ENCODE peak calls at places on chromosomes 1 and 21, in six cellular contexts. J is PC-3, T is retinal pigment epithelial cell, B is fibroblast of villous mesenchyme, K is heart left ventricle, F is colonic mucosa. X is an unnamed sample.

GRCh38 chr1:28898267-28898955 is 16.0 kb upstream of the EPB41 start:
- DNase-seq in J (no peak), T (no peak), B (no peak), K (no peak), F (no peak), X (no peak)

GRCh38 chr1:47558601-47559593 is 121.1 kb downstream of the FOXD2 start:
- DNase-seq in J (peak), T (no peak), B (no peak), K (no peak), F (peak), X (no peak)

GRCh38 chr1:61237147-61237546 is 154.8 kb downstream of the NFIA start:
- DNase-seq in J (peak), T (no peak), B (no peak), K (no peak), F (no peak), X (no peak)

GRCh38 chr1:37764888-37765441 is at the start of gene EPHA10:
- DNase-seq in J (no peak), T (no peak), B (no peak), K (no peak), F (peak), X (no peak)

GRCh38 chr1:228922722-228923376 is 187.6 kb downstream of the RHOU start:
- DNase-seq in J (no peak), T (no peak), B (peak), K (no peak), F (no peak), X (no peak)

GRCh38 chr1:206560021-206560716 is 52.1 kb downstream of the EIF2D start:
- DNase-seq in J (no peak), T (peak), B (no peak), K (no peak), F (no peak), X (no peak)

GRCh38 chr1:22755641-22756040 is 45.0 kb downstream of the EPHB2 start:
- DNase-seq in J (no peak), T (no peak), B (no peak), K (no peak), F (no peak), X (no peak)

GRCh38 chr1:116556289-116557006 is 14.4 kb downstream of the CD58 start:
- DNase-seq in J (peak), T (peak), B (peak), K (no peak), F (peak), X (no peak)

GRCh38 chr1:43766818-43767525 is 59.6 kb downstream of the ST3GAL3 start:
- DNase-seq in J (no peak), T (no peak), B (no peak), K (no peak), F (no peak), X (no peak)

GRCh38 chr1:111990878-111991760 is 1.7 kb upstream of the KCND3 start:
- DNase-seq in J (peak), T (peak), B (peak), K (peak), F (peak), X (no peak)
- TF ChIP-seq CTCF in J (peak), T (peak), B (peak), K (peak), F (no peak), X (no peak)

GRCh38 chr1:110961902-110962301 is 1.8 kb downstream of the LRIF1 start:
- DNase-seq in J (no peak), T (no peak), B (no peak), K (no peak), F (no peak), X (no peak)

GRCh38 chr1:110960777-110961420 is 2.8 kb downstream of the LRIF1 start:
- DNase-seq in J (no peak), T (no peak), B (no peak), K (no peak), F (no peak), X (no peak)

GRCh38 chr1:110964400-110964903 is 730 bp upstream of the LRIF1 start:
- DNase-seq in J (no peak), T (no peak), B (no peak), K (no peak), F (no peak), X (no peak)

GRCh38 chr1:110962892-110963665 is 643 bp downstream of the LRIF1 start:
- DNase-seq in J (peak), T (peak), B (peak), K (peak), F (peak), X (peak)

GRCh38 chr1:110963666-110964399 is at the start of gene LRIF1:
- DNase-seq in J (peak), T (peak), B (peak), K (peak), F (peak), X (peak)
- TF ChIP-seq CTCF in J (peak), T (peak), B (peak), K (peak), F (peak), X (no peak)

GRCh38 chr1:13543451-13543911 is 29.7 kb upstream of the LRRC38 start:
- DNase-seq in J (no peak), T (no peak), B (no peak), K (peak), F (no peak), X (no peak)

GRCh38 chr1:13546791-13547190 is 33.0 kb upstream of the LRRC38 start:
- DNase-seq in J (no peak), T (no peak), B (no peak), K (no peak), F (no peak), X (no peak)

GRCh38 chr1:13540871-13541270 is 27.1 kb upstream of the LRRC38 start:
- DNase-seq in J (no peak), T (no peak), B (peak), K (no peak), F (no peak), X (no peak)

GRCh38 chr1:13541435-13542215 is 27.8 kb upstream of the LRRC38 start:
- DNase-seq in J (no peak), T (no peak), B (no peak), K (no peak), F (no peak), X (no peak)

DNA sequence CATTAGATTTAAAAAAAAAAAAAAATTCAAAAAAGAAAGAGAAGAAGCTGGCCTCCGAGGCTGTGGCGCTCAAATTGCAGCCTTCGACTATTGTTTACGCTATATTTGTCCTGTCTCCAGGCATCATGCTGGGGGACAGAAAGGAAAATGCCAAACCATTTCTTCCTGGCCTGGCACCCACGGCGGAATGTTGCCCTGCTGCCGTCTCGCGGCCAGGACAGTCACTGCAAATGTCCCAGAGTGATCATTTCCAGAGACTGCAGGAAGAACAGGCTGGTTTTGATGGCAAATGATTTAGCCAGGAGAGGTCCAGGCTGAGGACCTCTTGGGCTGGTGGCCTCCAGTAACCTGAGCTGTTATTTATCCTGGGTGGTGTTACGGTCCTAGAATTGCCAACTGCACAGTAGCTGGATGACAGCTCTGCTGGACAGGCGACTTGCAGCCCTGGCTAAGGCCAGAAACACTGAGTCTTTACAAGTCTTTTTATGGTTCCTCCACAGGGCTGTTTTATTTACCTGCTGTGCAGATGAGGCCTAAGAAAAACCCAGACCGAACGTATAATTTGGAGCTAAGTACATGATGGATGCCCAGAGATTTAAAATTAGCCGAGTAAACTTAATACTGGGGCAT is 30.2 kb upstream of the LRRC38 start:
- DNase-seq in J (peak), T (no peak), B (peak), K (no peak), F (no peak), X (no peak)
- TF ChIP-seq CTCF in J (peak), T (peak), B (peak), K (peak), F (peak), X (no peak)

GRCh38 chr1:25837253-25837875 is 17.6 kb downstream of the MTFR1L start:
- DNase-seq in J (peak), T (no peak), B (peak), K (no peak), F (no peak), X (no peak)
- TF ChIP-seq CTCF in J (peak), T (peak), B (peak), K (peak), F (no peak), X (no peak)

GRCh38 chr1:156854634-156855033 is 4.3 kb downstream of the INSRR start:
- DNase-seq in J (no peak), T (no peak), B (no peak), K (no peak), F (no peak), X (no peak)
- TF ChIP-seq CTCF in J (no peak), T (peak), B (no peak), K (no peak), F (no peak), X (no peak)

DNA sequence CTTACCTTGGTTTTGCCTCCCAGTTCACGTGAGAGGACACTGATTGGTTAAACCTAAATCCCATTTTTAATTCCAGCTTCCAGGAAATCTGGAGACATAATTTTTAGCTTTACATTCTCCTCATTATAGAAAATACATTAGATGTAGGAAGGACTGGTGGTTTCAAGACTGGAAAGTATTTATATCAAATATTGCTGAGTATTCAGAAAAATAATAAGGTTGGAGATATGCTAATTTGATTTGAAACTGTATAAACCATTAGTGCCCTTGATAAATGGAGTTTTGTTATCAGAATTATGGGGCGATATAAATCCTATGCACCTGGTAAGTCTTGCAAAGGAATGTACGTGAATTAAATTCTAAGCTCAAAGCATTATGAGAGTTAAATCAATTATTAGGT is 218.0 kb upstream of the ADGRL4 start:
- DNase-seq in J (no peak), T (no peak), B (no peak), K (no peak), F (no peak), X (no peak)
- TF ChIP-seq CTCF in J (no peak), T (no peak), B (no peak), K (no peak), F (no peak), X (no peak)

DNA sequence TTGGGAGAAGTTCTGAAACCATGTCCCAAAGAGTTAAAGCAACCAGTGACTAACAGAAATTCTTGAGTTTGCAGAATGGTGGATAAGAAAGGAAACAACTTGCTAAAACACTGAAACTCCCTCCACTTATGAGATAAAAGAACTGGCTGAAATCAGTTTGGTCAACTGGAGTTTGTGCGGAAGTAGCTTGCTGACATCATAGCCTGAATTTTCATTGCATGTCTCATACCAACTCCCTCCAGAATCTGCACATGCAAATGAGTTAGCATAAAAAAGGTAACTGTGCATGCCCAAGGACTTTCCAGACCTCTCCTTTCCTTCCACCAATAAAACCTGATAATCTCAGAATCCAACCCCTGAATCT is 785.7 kb upstream of the ADGRL4 start:
- DNase-seq in J (no peak), T (no peak), B (peak), K (no peak), F (no peak), X (no peak)
- TF ChIP-seq CTCF in J (no peak), T (no peak), B (no peak), K (no peak), F (no peak), X (no peak)

DNA sequence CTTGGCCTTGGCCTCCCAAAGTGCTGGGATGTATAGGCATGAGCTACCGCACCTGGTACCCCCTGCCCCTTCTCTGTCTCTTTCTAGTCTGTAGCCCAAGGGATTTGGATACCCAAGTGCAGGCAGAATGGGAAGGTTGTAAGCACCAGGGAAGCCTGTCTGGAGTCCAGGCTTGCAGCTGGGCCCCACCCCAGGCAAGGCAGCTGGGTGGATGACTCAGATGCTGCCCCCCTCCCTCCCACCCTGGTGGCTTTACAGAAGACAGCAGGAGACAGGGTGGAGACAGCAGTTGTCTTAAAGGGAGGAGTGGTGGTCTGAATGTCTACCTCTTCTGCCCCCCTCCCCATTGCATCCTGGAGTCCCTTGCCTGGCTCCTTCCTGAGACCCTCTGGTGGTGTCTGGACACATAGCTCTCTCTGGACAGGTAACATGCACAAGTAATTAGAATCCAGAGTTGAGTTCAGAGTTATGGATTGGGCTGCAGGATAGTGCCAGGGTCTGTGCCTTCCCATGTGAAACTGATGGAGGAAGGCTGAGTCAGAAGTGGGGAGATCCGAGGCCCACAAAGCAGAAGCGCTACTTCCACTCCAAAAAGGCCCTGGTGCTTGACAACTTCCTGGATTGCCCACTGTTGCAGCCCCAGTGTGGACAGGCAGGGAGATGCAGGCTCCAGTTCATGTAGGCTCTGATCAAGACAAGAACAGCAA is 5.1 kb downstream of the LMNA start:
- DNase-seq in J (peak), T (no peak), B (peak), K (peak), F (peak), X (no peak)
- TF ChIP-seq CTCF in J (no peak), T (no peak), B (peak), K (no peak), F (no peak), X (no peak)

GRCh38 chr21:37642493-37642892 is 273.8 kb downstream of the KCNJ6 start:
- DNase-seq in J (peak), T (no peak), B (no peak), K (no peak), F (no peak), X (no peak)
- TF ChIP-seq CTCF in J (peak), T (peak), B (peak), K (peak), F (no peak), X (no peak)